ENCODE peak calls at places on chromosomes 13 and 19, in four cellular contexts. Z is uterus, Y is tibial artery, O is DND-41. V is an unnamed sample.
A peak's percentile ranks its signal among the peaks of the same experiment; 100 is the strongest.

GRCh38 chr19:56341948-56342347 is 27.3 kb upstream of the ZSCAN5A start:
- DNase-seq in Y (no peak), O (no peak), Z (no peak), V (no peak)

GRCh38 chr19:7885818-7886217 is 2.5 kb upstream of the LRRC8E start:
- DNase-seq in Y (no peak), O (no peak), Z (no peak), V (no peak)

GRCh38 chr19:4652075-4652474 is 12.8 kb downstream of the TNFAIP8L1 start:
- DNase-seq in O (no peak), Z (no peak), Y (no peak), V (no peak)

GRCh38 chr19:5128251-5128931 is 159.5 kb downstream of the KDM4B start:
- DNase-seq in O (no peak), Z (peak; percentile 65), Y (peak; percentile 86), V (no peak)

GRCh38 chr13:48448963-48449614 is 36.2 kb upstream of the LPAR6 start:
- DNase-seq in Y (no peak), O (no peak), Z (no peak), V (no peak)

GRCh38 chr13:21735621-21736401 is 64.9 kb downstream of the FGF9 start:
- DNase-seq in Z (no peak), O (no peak), Y (no peak), V (no peak)

GRCh38 chr19:49502866-49503581 is 6.8 kb downstream of the RPS11 start:
- DNase-seq in Y (no peak), O (no peak), Z (peak; percentile 64), V (no peak)

GRCh38 chr19:28171983-28172382 is 1041.0 kb downstream of the UQCRFS1 start:
- DNase-seq in Z (no peak), O (no peak), Y (no peak), V (no peak)

GRCh38 chr19:51082641-51083040 is at the start of gene KLK14:
- DNase-seq in Z (no peak), O (no peak), Y (peak; percentile 44), V (no peak)

GRCh38 chr13:106041445-106041844 is 494.0 kb downstream of the EFNB2 start:
- DNase-seq in Y (no peak), Z (no peak), O (no peak), V (no peak)

GRCh38 chr19:6020166-6020967 is 42.4 kb upstream of the RANBP3 start:
- DNase-seq in Y (no peak), O (no peak), Z (no peak), V (no peak)

GRCh38 chr13:31035162-31035951 is 102.9 kb downstream of the TEX26 start:
- DNase-seq in Y (no peak), Z (peak; percentile 33), O (no peak), V (no peak)

GRCh38 chr13:92716749-92717148 is 509.9 kb upstream of the GPC6 start:
- DNase-seq in O (no peak), Y (no peak), Z (no peak), V (no peak)

GRCh38 chr13:24497742-24498141 is 14.8 kb downstream of the PARP4 start:
- DNase-seq in Y (no peak), Z (no peak), O (no peak), V (no peak)

GRCh38 chr13:99495478-99496321 is 5.6 kb upstream of the TM9SF2 start:
- DNase-seq in Y (no peak), O (peak; percentile 13), Z (no peak), V (no peak)

GRCh38 chr19:2726904-2727639 is 5.9 kb upstream of the DIRAS1 start:
- DNase-seq in Y (no peak), Z (no peak), O (no peak), V (no peak)

GRCh38 chr13:43107780-43108179 is 84.4 kb downstream of the DNAJC15 start:
- DNase-seq in O (no peak), Z (no peak), Y (no peak), V (no peak)

GRCh38 chr13:103188688-103189326 is 122.6 kb upstream of the SLC10A2 start:
- DNase-seq in Z (no peak), O (no peak), Y (no peak), V (no peak)

GRCh38 chr13:76641056-76641455 is 245.1 kb downstream of the KCTD12 start:
- DNase-seq in O (no peak), Y (no peak), Z (no peak), V (no peak)

GRCh38 chr13:25963681-25964080 is 88.1 kb downstream of the SHISA2 start:
- DNase-seq in O (no peak), Z (no peak), Y (no peak), V (no peak)

GRCh38 chr19:958967-959685 is 25.0 kb upstream of the WDR18 start:
- DNase-seq in O (no peak), Y (no peak), Z (no peak), V (no peak)

GRCh38 chr19:30083125-30083681 is 141.2 kb downstream of the URI1 start:
- DNase-seq in Z (no peak), Y (no peak), O (no peak), V (no peak)

GRCh38 chr13:45101327-45102018 is 18.8 kb upstream of the GTF2F2 start:
- DNase-seq in Z (no peak), Y (no peak), O (no peak), V (no peak)

GRCh38 chr19:15330801-15331418 is 1.4 kb downstream of the BRD4 start:
- DNase-seq in Y (no peak), O (no peak), Z (no peak), V (no peak)

GRCh38 chr19:4910594-4911273 is 1.4 kb downstream of the UHRF1 start:
- DNase-seq in Z (no peak), Y (no peak), O (peak; percentile 64), V (no peak)

GRCh38 chr13:71395053-71395452 is 472.0 kb downstream of the DACH1 start:
- DNase-seq in Z (no peak), O (no peak), Y (no peak), V (no peak)

GRCh38 chr13:67438465-67438864 is 208.3 kb upstream of the PCDH9 start:
- DNase-seq in Y (no peak), O (no peak), Z (no peak), V (no peak)

GRCh38 chr13:80284290-80284689 is 56.6 kb downstream of the SPRY2 start:
- DNase-seq in Y (no peak), O (no peak), Z (no peak), V (no peak)

GRCh38 chr13:87675851-87676250 is 4.7 kb downstream of the SLITRK5 start:
- DNase-seq in Y (no peak), Z (no peak), O (no peak), V (no peak)

GRCh38 chr19:18408053-18408476 is 10.6 kb upstream of the LRRC25 start:
- DNase-seq in Y (no peak), Z (no peak), O (peak; percentile 50), V (no peak)

DNA sequence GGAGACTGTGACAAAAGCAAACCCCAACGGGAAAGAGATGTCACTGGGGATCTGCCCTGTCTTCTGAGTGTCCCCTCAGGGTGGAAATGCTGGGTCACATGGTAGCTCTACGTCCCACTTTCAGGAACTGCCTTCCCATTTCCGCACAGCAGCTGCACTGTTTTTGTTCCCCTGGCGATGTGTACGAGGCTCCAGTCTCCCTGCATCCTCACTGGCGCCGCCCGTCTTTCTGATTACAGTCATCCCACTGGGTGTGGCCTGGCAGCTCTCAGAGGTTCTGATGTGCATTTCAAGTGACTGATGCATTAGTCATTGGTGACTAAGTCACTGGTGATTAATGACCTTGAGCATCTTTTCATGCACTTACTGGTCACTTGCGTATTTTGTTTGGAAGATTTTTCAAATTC is 21.2 kb downstream of the PCID2 start:
- DNase-seq in O (no peak), Z (peak; percentile 71), Y (peak; percentile 90), V (no peak)
- TF ChIP-seq CTCF in O (no peak), Z (no peak), Y (no peak), V (no peak)

GRCh38 chr13:33016414-33017409 is at the start of gene KL:
- DNase-seq in Z (no peak), O (no peak), Y (peak; percentile 66), V (no peak)

GRCh38 chr13:33018886-33019285 is 2.7 kb downstream of the KL start:
- DNase-seq in O (no peak), Y (no peak), Z (no peak), V (no peak)

GRCh38 chr13:33015791-33016323 is 366 bp upstream of the KL start:
- DNase-seq in Z (peak; percentile 20), Y (no peak), O (no peak), V (no peak)

GRCh38 chr13:33015275-33015674 is 948 bp upstream of the KL start:
- DNase-seq in Z (peak; percentile 44), Y (no peak), O (no peak), V (no peak)

DNA sequence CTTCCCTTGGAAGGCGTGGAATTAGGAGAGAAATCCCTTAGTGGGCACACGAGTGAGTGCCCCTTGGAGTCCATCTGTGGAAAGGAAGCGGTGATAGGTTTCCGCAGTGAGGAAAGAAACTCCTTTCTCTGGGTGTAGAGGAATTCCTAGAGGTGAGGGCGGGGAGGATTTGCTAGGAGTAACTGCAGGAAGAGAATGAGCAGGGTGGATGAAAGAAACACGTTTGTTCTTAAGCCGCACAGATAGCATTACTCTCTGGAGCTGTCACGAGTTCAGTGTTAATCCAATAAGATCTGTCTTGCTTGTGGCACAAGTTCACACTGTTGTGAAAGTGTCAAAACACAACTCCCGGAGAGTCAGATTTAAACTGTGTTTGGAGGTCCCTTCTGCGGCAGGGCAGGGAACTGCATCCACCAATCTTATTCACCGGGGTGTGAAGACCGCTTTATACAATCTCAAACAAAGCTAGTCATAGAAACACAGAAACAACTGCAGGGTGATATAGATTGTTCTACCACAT is 1.2 kb downstream of the KL start:
- DNase-seq in Y (peak; percentile 69), Z (peak; percentile 41), O (no peak), V (no peak)
- H3K27ac ChIP-seq in Y (peak overlapping the region; percentile 3), Z (peak overlapping the region; percentile 72), O (no peak overlapping the region), V (no peak overlapping the region)

GRCh38 chr13:73171242-73171641 is 112.4 kb downstream of the KLF5 start:
- DNase-seq in Y (no peak), O (no peak), Z (no peak), V (no peak)

GRCh38 chr13:73173160-73173905 is 114.5 kb downstream of the KLF5 start:
- DNase-seq in Y (no peak), O (no peak), Z (no peak), V (no peak)

GRCh38 chr13:73174521-73175010 is 115.8 kb downstream of the KLF5 start:
- DNase-seq in O (no peak), Y (no peak), Z (no peak), V (no peak)

GRCh38 chr13:73169971-73170370 is 111.2 kb downstream of the KLF5 start:
- DNase-seq in O (no peak), Z (no peak), Y (no peak), V (no peak)

GRCh38 chr13:73171926-73172325 is 113.1 kb downstream of the KLF5 start:
- DNase-seq in Z (no peak), Y (no peak), O (no peak), V (no peak)
- TF ChIP-seq CTCF in Z (no peak), Y (no peak), O (no peak), V (no peak)

GRCh38 chr19:14062558-14062855 is 631 bp upstream of the PALM3 start:
- DNase-seq in Y (no peak), Z (no peak), O (no peak), V (no peak)

GRCh38 chr19:14061751-14062557 is at the start of gene PALM3:
- DNase-seq in Y (no peak), O (no peak), Z (no peak), V (no peak)

GRCh38 chr19:14059652-14060155 is 2.2 kb downstream of the PALM3 start:
- DNase-seq in O (no peak), Z (no peak), Y (no peak), V (no peak)

GRCh38 chr19:14063100-14063499 is 1.2 kb upstream of the PALM3 start:
- DNase-seq in Y (no peak), O (no peak), Z (no peak), V (no peak)

GRCh38 chr19:14061081-14061749 is 661 bp downstream of the PALM3 start:
- DNase-seq in O (no peak), Z (no peak), Y (no peak), V (no peak)
- H3K27ac ChIP-seq in O (no peak overlapping the region), Z (no peak overlapping the region), Y (no peak overlapping the region), V (no peak overlapping the region)

V was measured in CD4-positive, alpha-beta T cell.